ENCODE peak calls at places on chromosomes 16 and 17, in eight cellular contexts. G is progenitor cell of endocrine pancreas, U is body of pancreas, K is type B pancreatic cell, O is AG10803, J is Calu3, T is dorsolateral prefrontal cortex, X is fibroblast of pulmonary artery. C is an unnamed sample.

GRCh38 chr16:11497329-11497805 is 89.4 kb downstream of the LITAF start:
- DNase-seq in G (no peak), U (peak; percentile 88), K (no peak), O (peak; percentile 76), J (peak; percentile 96), T (peak; percentile 91), X (peak; percentile 55), C (peak; percentile 96)

GRCh38 chr16:88389621-88390160 is 6.9 kb downstream of the ZNF469 start:
- DNase-seq in G (no peak), U (no peak), K (no peak), O (no peak), J (no peak), T (no peak), X (no peak), C (no peak)

GRCh38 chr16:28304214-28304613 is 11.9 kb downstream of the SBK1 start:
- DNase-seq in G (no peak), U (no peak), K (no peak), O (peak; percentile 18), J (peak; percentile 33), T (no peak), X (peak; percentile 61), C (peak; percentile 54)

GRCh38 chr17:18217412-18218015 is 7.9 kb upstream of the LLGL1 start:
- DNase-seq in G (peak; percentile 78), U (peak; percentile 81), K (peak; percentile 83), O (peak; percentile 46), J (peak; percentile 72), T (peak; percentile 86), X (peak; percentile 66), C (peak; percentile 72)

GRCh38 chr16:21647562-21648164 is 4.7 kb downstream of the IGSF6 start:
- DNase-seq in G (no peak), U (no peak), K (peak; percentile 16), O (no peak), J (no peak), T (no peak), X (no peak), C (no peak)

GRCh38 chr17:39730095-39730921 is at the start of gene MIEN1:
- DNase-seq in G (peak; percentile 96), U (peak; percentile 95), K (peak; percentile 97), O (peak; percentile 75), J (no peak), T (peak; percentile 94), X (peak; percentile 83), C (peak; percentile 82)

GRCh38 chr17:14833201-14833773 is 431.8 kb downstream of the PMP22 start:
- DNase-seq in G (no peak), U (no peak), K (no peak), O (peak; percentile 81), J (no peak), T (no peak), X (peak; percentile 64), C (no peak)

GRCh38 chr17:19311421-19312215 is 50.9 kb downstream of the B9D1 start:
- DNase-seq in G (no peak), U (no peak), K (no peak), O (peak; percentile 34), J (no peak), T (no peak), X (peak; percentile 77), C (peak; percentile 11)

GRCh38 chr16:48574766-48575165 is 35.2 kb downstream of the N4BP1 start:
- DNase-seq in G (no peak), U (no peak), K (no peak), O (no peak), J (peak; percentile 10), T (no peak), X (no peak), C (no peak)

GRCh38 chr16:52872706-52873105 is 180.0 kb downstream of the CHD9NB start:
- DNase-seq in G (no peak), U (no peak), K (no peak), O (no peak), J (no peak), T (no peak), X (no peak), C (no peak)

GRCh38 chr16:15493416-15494181 is 59.2 kb downstream of the BMERB1 start:
- DNase-seq in G (no peak), U (no peak), K (no peak), O (peak; percentile 95), J (no peak), T (no peak), X (peak; percentile 38), C (no peak)

GRCh38 chr17:83176956-83177583 is 97.7 kb downstream of the METRNL start:
- DNase-seq in G (no peak), U (peak; percentile 5), K (peak; percentile 58), O (no peak), J (no peak), T (peak; percentile 18), X (no peak), C (no peak)

GRCh38 chr17:48589831-48590602 is at the start of gene HOXB3:
- DNase-seq in G (no peak), U (no peak), K (no peak), O (peak; percentile 88), J (no peak), T (no peak), X (no peak), C (no peak)

GRCh38 chr16:89013692-89014455 is 36.9 kb upstream of the CBFA2T3 start:
- DNase-seq in G (no peak), U (no peak), K (no peak), O (no peak), J (no peak), T (no peak), X (no peak), C (no peak)

DNA sequence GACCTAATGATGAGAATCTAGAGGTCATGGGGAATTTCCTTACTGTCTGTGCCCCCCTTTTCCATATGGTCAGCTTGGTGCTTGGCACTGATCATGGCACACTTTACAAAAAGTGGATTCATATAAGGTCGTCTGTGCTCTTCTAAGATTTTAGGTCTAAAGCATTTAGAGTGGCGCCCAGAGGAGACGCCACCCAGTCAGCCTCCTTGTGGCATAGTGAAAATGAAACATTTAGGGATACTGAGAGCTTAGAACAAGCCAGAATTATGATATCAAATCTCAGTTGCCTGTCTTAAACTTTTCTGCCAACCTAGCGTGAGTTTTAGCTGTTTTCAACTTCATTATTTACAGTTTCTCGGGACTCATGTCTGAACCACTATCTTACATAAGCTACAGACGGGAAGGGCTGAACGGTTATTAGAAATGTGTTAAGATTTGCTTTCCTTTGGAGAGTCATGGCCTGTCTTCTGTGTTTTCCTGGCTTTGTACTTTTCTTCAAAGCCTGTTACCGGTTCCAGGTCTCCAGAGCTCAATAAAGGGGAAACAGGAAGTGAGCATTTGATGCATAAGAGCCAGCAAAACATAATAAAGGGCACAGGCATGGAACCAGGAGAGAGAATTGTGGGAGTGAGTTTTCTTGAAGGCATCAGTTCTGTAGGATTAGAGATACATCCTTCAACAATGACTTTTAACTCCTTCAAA is 13.7 kb downstream of the ZNRF1 start:
- DNase-seq in G (no peak), U (no peak), K (no peak), O (no peak), J (no peak), T (no peak), X (no peak), C (no peak)
- TF ChIP-seq CTCF in G (no peak), U (no peak), K (no peak), O (no peak), J (no peak), T (no peak), X (no peak), C (no peak)

GRCh38 chr17:9575381-9576072 is at the start of gene STX8:
- DNase-seq in G (peak; percentile 90), U (peak; percentile 88), K (peak; percentile 94), O (peak; percentile 88), J (peak; percentile 85), T (peak; percentile 93), X (peak; percentile 91), C (peak; percentile 82)

GRCh38 chr17:9576521-9577401 is at the start of gene CFAP52:
- DNase-seq in G (peak; percentile 60), U (peak; percentile 78), K (peak; percentile 88), O (peak; percentile 67), J (peak; percentile 61), T (peak; percentile 89), X (peak; percentile 82), C (peak; percentile 71)

DNA sequence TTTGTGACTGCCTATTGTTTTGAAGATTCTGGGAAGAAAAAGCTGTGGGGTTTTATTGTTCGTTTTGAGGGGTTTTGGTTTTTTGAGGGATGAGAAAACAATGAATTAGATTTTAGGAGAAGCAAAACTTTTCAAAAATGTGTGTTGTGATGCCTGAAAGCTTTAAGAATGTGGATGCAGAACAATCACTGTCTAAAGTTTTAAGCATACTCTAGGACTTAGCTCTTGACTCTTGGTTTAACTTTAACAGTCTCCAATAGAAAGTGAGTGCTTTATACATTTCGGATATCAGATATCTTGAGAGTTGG is 914 bp downstream of the CFAP52 start:
- DNase-seq in G (no peak), U (no peak), K (no peak), O (no peak), J (no peak), T (no peak), X (peak; percentile 7), C (no peak)
- TF ChIP-seq CTCF in G (no peak), U (no peak), K (no peak), O (no peak), J (no peak), T (no peak), X (no peak), C (no peak)

DNA sequence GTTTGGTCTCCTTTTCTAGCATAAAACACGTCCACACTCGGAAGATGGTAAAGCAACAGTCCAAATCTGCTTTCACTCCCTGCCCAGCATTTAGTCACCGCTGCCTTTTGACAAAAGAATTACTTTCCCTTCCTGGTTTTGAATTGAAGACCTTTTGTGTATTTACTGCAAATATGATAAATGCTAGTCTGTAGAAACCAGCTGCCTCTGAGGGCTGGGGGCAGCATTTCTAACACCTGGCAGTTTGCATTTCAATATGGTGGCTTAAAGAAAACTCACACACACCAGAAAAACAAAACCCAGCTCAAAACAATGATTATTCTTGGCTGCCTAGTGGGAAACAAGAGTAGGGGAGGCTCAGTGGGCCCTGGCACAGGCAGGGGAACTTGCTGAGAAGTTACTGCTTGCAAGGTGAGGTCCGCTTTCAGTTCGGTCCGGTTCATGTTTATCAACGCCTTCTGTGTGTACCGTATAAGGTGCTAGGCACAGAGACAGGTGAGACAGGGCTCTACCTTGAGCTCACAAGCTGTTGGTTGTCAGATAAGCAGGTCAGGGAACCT is 57.0 kb downstream of the MSI2 start:
- DNase-seq in G (no peak), U (no peak), K (no peak), O (no peak), J (no peak), T (no peak), X (no peak), C (no peak)
- TF ChIP-seq CTCF in G (no peak), U (no peak), K (no peak), O (no peak), J (no peak), T (no peak), X (no peak), C (no peak)

GRCh38 chr17:72429066-72429638 is 308.3 kb downstream of the SOX9 start:
- DNase-seq in G (no peak), U (no peak), K (no peak), O (no peak), J (no peak), T (no peak), X (no peak), C (no peak)

GRCh38 chr17:72433797-72434196 is 313.0 kb downstream of the SOX9 start:
- DNase-seq in G (no peak), U (no peak), K (no peak), O (no peak), J (no peak), T (no peak), X (no peak), C (no peak)

GRCh38 chr17:72432881-72433280 is 312.1 kb downstream of the SOX9 start:
- DNase-seq in G (no peak), U (no peak), K (no peak), O (no peak), J (no peak), T (no peak), X (no peak), C (no peak)

GRCh38 chr17:72432143-72432604 is 311.4 kb downstream of the SOX9 start:
- DNase-seq in G (no peak), U (no peak), K (no peak), O (no peak), J (no peak), T (no peak), X (no peak), C (no peak)

GRCh38 chr17:72430611-72431432 is 310.0 kb downstream of the SOX9 start:
- DNase-seq in G (no peak), U (no peak), K (no peak), O (no peak), J (peak; percentile 63), T (no peak), X (no peak), C (peak; percentile 58)
- TF ChIP-seq CTCF in G (peak; percentile 20), U (no peak), K (no peak), O (peak; percentile 24), J (peak; percentile 47), T (no peak), X (peak; percentile 42), C (peak; percentile 32)

C was measured in MCF 10A.